ENCODE peak calls at places on chromosomes 7 and 10, in six cellular contexts. S is GOT3; J is left lung; M is stimulated activated CD4-positive, alpha-beta T cell treated with anti-CD3 and anti-CD28 coated beads, TNF-alpha, amount 100 ng/mL, for 24 hours; B is neural crest cell; I is endodermal cell. N is an unnamed sample.

GRCh38 chr7:99296471-99296870 is 23.8 kb downstream of the MYH16 start:
- DNase-seq in S (no peak), J (no peak), M (no peak), B (no peak), I (peak), N (no peak)

GRCh38 chr10:116084166-116084565 is 188.8 kb downstream of the GFRA1 start:
- DNase-seq in S (no peak), J (no peak), M (no peak), B (no peak), I (no peak), N (no peak)

GRCh38 chr7:152871678-152872060 is 112.1 kb downstream of the ACTR3B start:
- DNase-seq in S (no peak), J (peak), M (no peak), B (no peak), I (peak), N (no peak)

GRCh38 chr10:26711324-26711723 is 13.8 kb downstream of the PDSS1 start:
- DNase-seq in S (no peak), J (no peak), M (no peak), B (no peak), I (no peak), N (no peak)

GRCh38 chr10:46074547-46074946 is 28.5 kb upstream of the MSMB start:
- DNase-seq in S (no peak), J (no peak), M (no peak), B (no peak), I (no peak), N (no peak)

GRCh38 chr10:49172204-49173132 is 15.7 kb downstream of the TMEM273 start:
- DNase-seq in S (no peak), J (no peak), M (no peak), B (no peak), I (no peak), N (no peak)

GRCh38 chr10:21499580-21499909 is 25.9 kb downstream of the SKIDA1 start:
- DNase-seq in S (no peak), J (no peak), M (no peak), B (no peak), I (peak), N (no peak)

GRCh38 chr7:135162382-135163001 is 8.0 kb downstream of the CYREN start:
- DNase-seq in S (no peak), J (no peak), M (no peak), B (no peak), I (no peak), N (no peak)

GRCh38 chr7:116528008-116528789 is 3.4 kb downstream of the CAV1 start:
- DNase-seq in S (peak), J (peak), M (no peak), B (no peak), I (no peak), N (no peak)

GRCh38 chr7:19663816-19664531 is 44.9 kb downstream of the POLR1F start:
- DNase-seq in S (no peak), J (no peak), M (no peak), B (no peak), I (no peak), N (no peak)

GRCh38 chr10:102131286-102132170 is 1.3 kb upstream of the PPRC1 start:
- DNase-seq in S (no peak), J (no peak), M (no peak), B (no peak), I (no peak), N (no peak)

GRCh38 chr7:121303422-121304171 is 25.2 kb upstream of the WNT16 start:
- DNase-seq in S (no peak), J (no peak), M (no peak), B (no peak), I (no peak), N (no peak)